ENCODE peak calls at places on chromosomes 2 and 18, in seven cellular contexts. One of them, this sample, is unnamed.

GRCh38 chr2:215003001-215003400 is 135.4 kb downstream of the ABCA12 start:
- DNase-seq in GM06990: no peak
- DNase-seq in cardiac fibroblast: peak; percentile 32
- DNase-seq in effector memory CD4-positive, alpha-beta T cell: no peak
- DNase-seq in aorta: no peak
- DNase-seq in OCI-LY7: no peak
- DNase-seq in lung: no peak
- DNase-seq in this sample: peak; percentile 34

GRCh38 chr2:108533832-108534576 is at the start of gene LIMS1:
- DNase-seq in cardiac fibroblast: peak; percentile 93
- DNase-seq in lung: peak; percentile 90
- DNase-seq in effector memory CD4-positive, alpha-beta T cell: peak; percentile 84
- DNase-seq in OCI-LY7: peak; percentile 89
- DNase-seq in GM06990: peak; percentile 91
- DNase-seq in aorta: peak; percentile 95
- DNase-seq in this sample: peak; percentile 85

GRCh38 chr2:120348134-120349103 is 2.5 kb downstream of the INHBB start:
- DNase-seq in GM06990: no peak
- DNase-seq in effector memory CD4-positive, alpha-beta T cell: no peak
- DNase-seq in lung: peak; percentile 40
- DNase-seq in cardiac fibroblast: peak; percentile 16
- DNase-seq in OCI-LY7: no peak
- DNase-seq in aorta: no peak
- DNase-seq in this sample: no peak

GRCh38 chr18:42426496-42427015 is 471.5 kb downstream of the PIK3C3 start:
- DNase-seq in aorta: no peak
- DNase-seq in GM06990: no peak
- DNase-seq in lung: no peak
- DNase-seq in OCI-LY7: no peak
- DNase-seq in cardiac fibroblast: no peak
- DNase-seq in effector memory CD4-positive, alpha-beta T cell: no peak
- DNase-seq in this sample: no peak

GRCh38 chr2:55550368-55551102 is 31.0 kb downstream of the CFAP36 start:
- DNase-seq in GM06990: no peak
- DNase-seq in cardiac fibroblast: peak; percentile 69
- DNase-seq in effector memory CD4-positive, alpha-beta T cell: no peak
- DNase-seq in aorta: no peak
- DNase-seq in lung: no peak
- DNase-seq in OCI-LY7: no peak
- DNase-seq in this sample: no peak

GRCh38 chr2:38056216-38056615 is 19.7 kb downstream of the CYP1B1 start:
- DNase-seq in cardiac fibroblast: no peak
- DNase-seq in OCI-LY7: no peak
- DNase-seq in aorta: no peak
- DNase-seq in GM06990: no peak
- DNase-seq in lung: no peak
- DNase-seq in effector memory CD4-positive, alpha-beta T cell: no peak
- DNase-seq in this sample: no peak

GRCh38 chr2:86368181-86368824 is 30.9 kb upstream of the REEP1 start:
- DNase-seq in aorta: peak; percentile 52
- DNase-seq in effector memory CD4-positive, alpha-beta T cell: no peak
- DNase-seq in OCI-LY7: peak; percentile 65
- DNase-seq in GM06990: peak; percentile 56
- DNase-seq in lung: no peak
- DNase-seq in cardiac fibroblast: peak; percentile 40
- DNase-seq in this sample: no peak

GRCh38 chr2:85913854-85914524 is 25.2 kb upstream of the ST3GAL5 start:
- DNase-seq in effector memory CD4-positive, alpha-beta T cell: no peak
- DNase-seq in OCI-LY7: no peak
- DNase-seq in aorta: no peak
- DNase-seq in lung: no peak
- DNase-seq in GM06990: no peak
- DNase-seq in cardiac fibroblast: peak; percentile 82
- DNase-seq in this sample: no peak

GRCh38 chr2:162125138-162125537 is 26.9 kb downstream of the GCG start:
- DNase-seq in lung: no peak
- DNase-seq in GM06990: no peak
- DNase-seq in OCI-LY7: no peak
- DNase-seq in aorta: no peak
- DNase-seq in effector memory CD4-positive, alpha-beta T cell: no peak
- DNase-seq in cardiac fibroblast: no peak
- DNase-seq in this sample: no peak

DNA sequence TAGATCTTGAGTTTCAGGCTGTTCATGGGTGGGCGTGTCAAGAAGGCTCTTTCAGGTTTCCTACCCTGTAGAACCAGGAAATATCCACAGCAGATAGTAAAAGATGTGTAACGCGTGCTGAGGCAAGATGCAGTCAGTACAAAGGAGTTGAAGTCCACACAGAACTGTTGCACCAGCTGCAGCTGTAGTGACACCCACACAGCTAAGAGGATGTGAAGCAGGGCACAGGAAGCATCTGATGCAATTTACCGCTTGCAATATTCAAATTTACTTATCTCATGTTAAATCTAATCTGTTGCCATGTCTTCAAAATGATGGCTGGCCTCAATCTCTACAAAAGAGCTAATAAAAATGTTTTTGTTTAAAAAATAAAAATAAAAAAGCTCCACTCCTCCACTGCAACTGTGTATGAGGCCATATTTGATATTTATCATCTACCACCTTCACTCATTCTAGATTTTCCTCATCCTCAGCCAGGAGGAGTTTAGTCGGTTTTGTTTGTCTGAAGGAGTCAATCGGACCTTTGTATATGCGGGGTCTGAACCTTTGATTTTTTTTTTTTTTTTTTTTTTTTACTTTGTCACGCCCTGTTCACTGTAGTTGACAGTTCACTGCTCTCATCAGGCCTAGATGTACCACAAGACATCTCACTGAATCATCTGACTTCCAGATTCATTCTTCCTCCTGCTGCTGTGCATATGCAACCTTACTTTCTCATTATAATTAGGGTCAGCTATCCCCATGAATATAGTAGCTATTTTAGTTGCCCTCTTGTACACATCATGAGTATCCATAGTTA is 133.0 kb downstream of the ARHGAP15 start:
- DNase-seq in cardiac fibroblast: no peak
- DNase-seq in effector memory CD4-positive, alpha-beta T cell: peak; percentile 13
- DNase-seq in aorta: peak; percentile 37
- DNase-seq in GM06990: no peak
- DNase-seq in lung: peak; percentile 35
- DNase-seq in OCI-LY7: peak; percentile 83
- DNase-seq in this sample: no peak
- H3K4me3 ChIP-seq in cardiac fibroblast: no peak overlapping the region
- H3K4me3 ChIP-seq in effector memory CD4-positive, alpha-beta T cell: peak overlapping the region; percentile 11
- H3K4me3 ChIP-seq in aorta: no peak overlapping the region
- H3K4me3 ChIP-seq in GM06990: no peak overlapping the region
- H3K4me3 ChIP-seq in lung: no peak overlapping the region
- H3K4me3 ChIP-seq in OCI-LY7: no peak overlapping the region
- H3K4me3 ChIP-seq in this sample: no peak overlapping the region

DNA sequence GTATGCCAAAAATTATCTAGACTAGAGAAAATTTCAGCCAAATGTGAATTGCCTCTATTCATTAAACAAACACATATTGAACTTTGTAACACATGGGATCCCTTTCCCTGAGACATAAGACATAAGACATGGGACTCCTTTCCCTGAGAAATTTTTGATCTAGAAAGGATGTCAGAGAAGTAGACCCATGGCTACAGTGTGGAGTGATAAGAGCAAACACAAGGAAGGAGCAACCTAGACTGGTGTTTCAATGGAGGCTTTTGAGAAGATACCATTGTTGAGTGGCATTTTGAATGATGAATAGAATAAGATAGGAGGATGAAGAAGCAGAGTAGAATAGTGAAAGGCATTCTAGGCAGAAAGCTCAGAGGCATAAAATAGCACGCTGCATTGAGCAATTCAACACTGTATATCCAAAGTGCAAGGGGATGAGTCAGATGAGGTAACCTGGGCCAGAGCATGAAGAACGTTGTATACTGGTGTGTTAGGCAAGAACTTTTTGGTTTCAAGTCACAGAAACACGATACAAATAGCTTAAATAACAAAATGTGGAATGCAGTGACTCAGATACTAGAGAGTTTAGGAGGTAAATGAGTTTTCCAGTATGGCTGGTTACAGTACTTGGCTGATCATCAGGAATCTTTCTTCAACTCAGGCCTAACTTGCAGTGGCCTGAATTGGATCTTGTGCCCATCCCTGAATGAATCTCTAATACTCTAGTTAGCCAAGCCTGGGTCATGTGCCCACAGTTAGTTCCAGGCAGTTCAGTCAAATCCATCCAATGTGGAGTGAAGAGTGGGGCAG is 129.8 kb upstream of the TANK start:
- DNase-seq in lung: no peak
- DNase-seq in GM06990: no peak
- DNase-seq in OCI-LY7: no peak
- DNase-seq in aorta: no peak
- DNase-seq in cardiac fibroblast: peak; percentile 98
- DNase-seq in effector memory CD4-positive, alpha-beta T cell: no peak
- DNase-seq in this sample: no peak
- H3K4me3 ChIP-seq in lung: no peak overlapping the region
- H3K4me3 ChIP-seq in GM06990: no peak overlapping the region
- H3K4me3 ChIP-seq in OCI-LY7: no peak overlapping the region
- H3K4me3 ChIP-seq in aorta: no peak overlapping the region
- H3K4me3 ChIP-seq in cardiac fibroblast: no peak overlapping the region
- H3K4me3 ChIP-seq in effector memory CD4-positive, alpha-beta T cell: no peak overlapping the region
- H3K4me3 ChIP-seq in this sample: no peak overlapping the region

GRCh38 chr2:136116111-136116812 is 1.7 kb downstream of the CXCR4 start:
- DNase-seq in effector memory CD4-positive, alpha-beta T cell: peak; percentile 63
- DNase-seq in GM06990: peak; percentile 59
- DNase-seq in aorta: peak; percentile 87
- DNase-seq in cardiac fibroblast: peak; percentile 5
- DNase-seq in lung: peak; percentile 54
- DNase-seq in OCI-LY7: peak; percentile 79
- DNase-seq in this sample: no peak

GRCh38 chr2:136114392-136114791 is 3.6 kb downstream of the CXCR4 start:
- DNase-seq in aorta: no peak
- DNase-seq in OCI-LY7: no peak
- DNase-seq in cardiac fibroblast: no peak
- DNase-seq in lung: no peak
- DNase-seq in GM06990: no peak
- DNase-seq in effector memory CD4-positive, alpha-beta T cell: no peak
- DNase-seq in this sample: no peak

GRCh38 chr2:136116813-136117390 is 1.0 kb downstream of the CXCR4 start:
- DNase-seq in lung: no peak
- DNase-seq in effector memory CD4-positive, alpha-beta T cell: peak; percentile 66
- DNase-seq in cardiac fibroblast: no peak
- DNase-seq in GM06990: peak; percentile 82
- DNase-seq in aorta: peak; percentile 71
- DNase-seq in OCI-LY7: peak; percentile 92
- DNase-seq in this sample: no peak

GRCh38 chr2:136113767-136114070 is 4.2 kb downstream of the CXCR4 start:
- DNase-seq in effector memory CD4-positive, alpha-beta T cell: no peak
- DNase-seq in cardiac fibroblast: no peak
- DNase-seq in OCI-LY7: no peak
- DNase-seq in GM06990: no peak
- DNase-seq in aorta: no peak
- DNase-seq in lung: no peak
- DNase-seq in this sample: no peak

GRCh38 chr2:136115183-136115751 is 2.7 kb downstream of the CXCR4 start:
- DNase-seq in cardiac fibroblast: no peak
- DNase-seq in effector memory CD4-positive, alpha-beta T cell: no peak
- DNase-seq in GM06990: no peak
- DNase-seq in aorta: no peak
- DNase-seq in OCI-LY7: no peak
- DNase-seq in lung: no peak
- DNase-seq in this sample: no peak
- H3K4me3 ChIP-seq in cardiac fibroblast: no peak overlapping the region
- H3K4me3 ChIP-seq in effector memory CD4-positive, alpha-beta T cell: peak overlapping the region; percentile 83
- H3K4me3 ChIP-seq in GM06990: no peak overlapping the region
- H3K4me3 ChIP-seq in aorta: no peak overlapping the region
- H3K4me3 ChIP-seq in OCI-LY7: peak overlapping the region; percentile 92
- H3K4me3 ChIP-seq in lung: no peak overlapping the region
- H3K4me3 ChIP-seq in this sample: no peak overlapping the region

GRCh38 chr2:21270083-21270491 is 146.3 kb downstream of the TDRD15 start:
- DNase-seq in lung: no peak
- DNase-seq in aorta: no peak
- DNase-seq in effector memory CD4-positive, alpha-beta T cell: no peak
- DNase-seq in GM06990: no peak
- DNase-seq in OCI-LY7: no peak
- DNase-seq in cardiac fibroblast: no peak
- DNase-seq in this sample: no peak
- H3K4me3 ChIP-seq in lung: no peak overlapping the region
- H3K4me3 ChIP-seq in aorta: no peak overlapping the region
- H3K4me3 ChIP-seq in effector memory CD4-positive, alpha-beta T cell: no peak overlapping the region
- H3K4me3 ChIP-seq in GM06990: no peak overlapping the region
- H3K4me3 ChIP-seq in OCI-LY7: no peak overlapping the region
- H3K4me3 ChIP-seq in cardiac fibroblast: no peak overlapping the region
- H3K4me3 ChIP-seq in this sample: no peak overlapping the region

DNA sequence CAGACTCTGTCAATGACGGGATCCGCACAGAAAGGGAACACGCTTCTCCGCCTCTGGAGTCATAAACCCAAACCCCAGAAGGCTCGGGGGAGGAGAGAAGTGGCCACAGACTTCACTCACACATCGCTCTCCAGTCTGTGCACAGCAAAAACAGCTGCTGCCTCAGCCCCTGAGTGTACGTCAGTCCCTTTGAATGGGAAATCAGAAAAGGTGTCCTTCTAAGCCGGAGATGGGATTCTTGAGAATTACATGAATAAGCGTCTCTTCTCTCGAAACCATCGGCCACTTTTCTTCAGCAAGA is 78.3 kb downstream of the PDCL3 start:
- DNase-seq in GM06990: no peak
- DNase-seq in cardiac fibroblast: no peak
- DNase-seq in lung: no peak
- DNase-seq in OCI-LY7: no peak
- DNase-seq in aorta: no peak
- DNase-seq in effector memory CD4-positive, alpha-beta T cell: no peak
- DNase-seq in this sample: no peak
- H3K4me3 ChIP-seq in GM06990: no peak overlapping the region
- H3K4me3 ChIP-seq in cardiac fibroblast: no peak overlapping the region
- H3K4me3 ChIP-seq in lung: no peak overlapping the region
- H3K4me3 ChIP-seq in OCI-LY7: no peak overlapping the region
- H3K4me3 ChIP-seq in aorta: no peak overlapping the region
- H3K4me3 ChIP-seq in effector memory CD4-positive, alpha-beta T cell: no peak overlapping the region
- H3K4me3 ChIP-seq in this sample: no peak overlapping the region

This sample was measured in dorsolateral prefrontal cortex.